ENCODE peak calls at places on chromosomes 13 and 19, in four cellular contexts. Z, R, V and K are unnamed samples.

GRCh38 chr19:15644066-15644741 is 3.5 kb downstream of the CYP4F3 start:
- DNase-seq in Z (no peak), R (no peak), V (no peak), K (no peak)

GRCh38 chr13:93262729-93263128 is 36.1 kb downstream of the GPC6 start:
- DNase-seq in Z (no peak), R (no peak), V (no peak), K (no peak)

GRCh38 chr13:63636231-63636993 is 2220.8 kb upstream of the PCDH20 start:
- DNase-seq in Z (no peak), R (no peak), V (no peak), K (peak)

GRCh38 chr19:39355253-39355652 is 13.0 kb downstream of the SAMD4B start:
- DNase-seq in Z (no peak), R (no peak), V (no peak), K (no peak)

GRCh38 chr19:1379961-1380489 is 3.7 kb upstream of the NDUFS7 start:
- DNase-seq in Z (no peak), R (no peak), V (no peak), K (no peak)

GRCh38 chr13:65787087-65787486 is 1443.0 kb downstream of the PCDH9 start:
- DNase-seq in Z (no peak), R (no peak), V (no peak), K (no peak)

GRCh38 chr13:37303610-37304009 is 198.1 kb upstream of the CSNK1A1L start:
- DNase-seq in Z (no peak), R (no peak), V (no peak), K (no peak)

GRCh38 chr13:49370390-49370789 is 73.5 kb downstream of the CAB39L start:
- DNase-seq in Z (no peak), R (no peak), V (no peak), K (no peak)

GRCh38 chr13:52804202-52804641 is 44.2 kb downstream of the PCDH8 start:
- DNase-seq in Z (no peak), R (no peak), V (no peak), K (no peak)

GRCh38 chr19:45935267-45935666 is 20.7 kb upstream of the NANOS2 start:
- DNase-seq in Z (no peak), R (no peak), V (no peak), K (no peak)

GRCh38 chr19:7550987-7551761 is 15.7 kb downstream of the PNPLA6 start:
- DNase-seq in Z (peak), R (no peak), V (peak), K (peak)

GRCh38 chr19:6753178-6754031 is 13.8 kb downstream of the SH2D3A start:
- DNase-seq in Z (peak), R (peak), V (peak), K (peak)

GRCh38 chr19:58513694-58514563 is 2.1 kb upstream of the SLC27A5 start:
- DNase-seq in Z (peak), R (peak), V (peak), K (peak)

GRCh38 chr19:41195675-41196497 is 2.9 kb downstream of the CYP2S1 start:
- DNase-seq in Z (no peak), R (no peak), V (no peak), K (peak)

GRCh38 chr19:43656436-43656835 is 13.5 kb downstream of the PLAUR start:
- DNase-seq in Z (no peak), R (no peak), V (no peak), K (no peak)

GRCh38 chr19:48676887-48677286 is 4.1 kb upstream of the NTN5 start:
- DNase-seq in Z (no peak), R (no peak), V (no peak), K (no peak)

GRCh38 chr13:113650275-113650674 is 7.7 kb downstream of the ATP4B start:
- DNase-seq in Z (no peak), R (peak), V (peak), K (no peak)

GRCh38 chr13:59038824-59039223 is 1124.9 kb downstream of the DIAPH3 start:
- DNase-seq in Z (no peak), R (no peak), V (no peak), K (no peak)

GRCh38 chr19:12983561-12984142 is 11.6 kb upstream of the NFIX start:
- DNase-seq in Z (peak), R (no peak), V (peak), K (peak)

GRCh38 chr19:12513531-12514061 is 29.0 kb upstream of the ZNF709 start:
- DNase-seq in Z (no peak), R (no peak), V (peak), K (no peak)

GRCh38 chr13:31437975-31438374 is 238.2 kb downstream of the B3GLCT start:
- DNase-seq in Z (no peak), R (no peak), V (no peak), K (no peak)

GRCh38 chr19:47824396-47824795 is 2.7 kb downstream of the CRX start:
- DNase-seq in Z (no peak), R (no peak), V (no peak), K (no peak)

GRCh38 chr19:42634409-42635232 is 39.9 kb upstream of the CEACAM8 start:
- DNase-seq in Z (no peak), R (no peak), V (no peak), K (peak)

GRCh38 chr19:18589380-18590272 is 1.0 kb downstream of the REX1BD start:
- DNase-seq in Z (peak), R (peak), V (peak), K (peak)
- TF ChIP-seq CTCF in Z (no peak), R (no peak), V (no peak), K (peak)

GRCh38 chr13:110306340-110306959 is 507 bp downstream of the COL4A1 start:
- DNase-seq in Z (no peak), R (peak), V (peak), K (no peak)
- TF ChIP-seq CTCF in Z (no peak), R (no peak), V (no peak), K (no peak)

DNA sequence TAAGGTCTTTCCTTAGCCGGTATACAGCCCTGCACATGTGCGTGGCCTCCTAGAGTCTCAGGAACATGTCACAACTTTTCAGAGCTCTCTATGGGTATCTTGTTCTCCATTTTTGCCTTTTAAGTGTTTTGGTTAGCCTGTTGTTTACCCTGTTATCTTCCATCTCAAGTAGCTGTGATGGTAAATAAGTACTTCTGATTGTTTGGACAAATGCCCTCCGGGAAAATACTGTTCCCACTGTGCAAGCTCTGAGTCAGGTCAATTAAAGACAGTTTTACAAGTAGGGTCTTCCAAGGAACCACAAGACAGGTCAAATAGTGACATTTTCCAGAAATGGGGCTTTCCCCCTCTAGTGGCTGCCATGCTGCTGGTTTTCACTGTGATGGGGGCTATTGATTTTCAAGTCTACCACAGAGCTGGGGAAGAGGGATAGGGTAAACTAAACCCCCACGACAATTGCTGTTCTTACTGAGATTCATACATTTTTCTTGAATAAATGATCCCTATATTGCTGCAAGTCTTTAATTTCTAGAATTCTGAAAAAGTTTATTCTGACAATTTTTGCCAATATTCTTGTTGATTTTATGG is 109.5 kb downstream of the TM9SF2 start:
- DNase-seq in Z (no peak), R (no peak), V (no peak), K (no peak)
- TF ChIP-seq CTCF in Z (no peak), R (no peak), V (no peak), K (no peak)

GRCh38 chr19:10661946-10662345 is 7.8 kb downstream of the ILF3 start:
- DNase-seq in Z (no peak), R (no peak), V (no peak), K (no peak)
- TF ChIP-seq CTCF in Z (no peak), R (no peak), V (no peak), K (no peak)

GRCh38 chr13:22141636-22142035 is 470.8 kb downstream of the FGF9 start:
- DNase-seq in Z (no peak), R (no peak), V (no peak), K (no peak)
- TF ChIP-seq CTCF in Z (no peak), R (no peak), V (no peak), K (no peak)

GRCh38 chr13:111503905-111504695 is 183.7 kb downstream of the TEX29 start:
- DNase-seq in Z (no peak), R (peak), V (no peak), K (no peak)

GRCh38 chr13:111506621-111507020 is 186.2 kb downstream of the TEX29 start:
- DNase-seq in Z (no peak), R (peak), V (no peak), K (no peak)

GRCh38 chr13:111503376-111503775 is 182.9 kb downstream of the TEX29 start:
- DNase-seq in Z (no peak), R (peak), V (no peak), K (no peak)

GRCh38 chr13:111506131-111506530 is 185.7 kb downstream of the TEX29 start:
- DNase-seq in Z (no peak), R (peak), V (no peak), K (no peak)

GRCh38 chr13:111505175-111505777 is 184.8 kb downstream of the TEX29 start:
- DNase-seq in Z (no peak), R (peak), V (no peak), K (no peak)
- TF ChIP-seq CTCF in Z (no peak), R (no peak), V (no peak), K (peak)

GRCh38 chr13:32586022-32586900 is at the start of gene PDS5B:
- DNase-seq in Z (peak), R (peak), V (peak), K (peak)
- TF ChIP-seq CTCF in Z (peak), R (peak), V (peak), K (peak)